ENCODE peak calls at places on chromosomes 7 and 10, in eight cellular contexts. T, R, V, A, W, Z, U and E are unnamed samples.

GRCh38 chr7:116571037-116571436 is 46.2 kb downstream of the CAV1 start:
- DNase-seq in T (no peak), R (no peak), V (no peak), A (no peak), W (no peak), Z (no peak), U (no peak), E (no peak)

GRCh38 chr7:19665399-19666008 is 43.3 kb downstream of the POLR1F start:
- DNase-seq in T (no peak), R (no peak), V (no peak), A (no peak), W (no peak), Z (peak; percentile 28), U (no peak), E (peak; percentile 25)

GRCh38 chr10:117596666-117597065 is 54.1 kb downstream of the EMX2 start:
- DNase-seq in T (no peak), R (no peak), V (no peak), A (no peak), W (no peak), Z (no peak), U (no peak), E (no peak)

GRCh38 chr7:112173214-112173905 is 32.8 kb downstream of the DOCK4 start:
- DNase-seq in T (no peak), R (no peak), V (no peak), A (no peak), W (no peak), Z (no peak), U (no peak), E (no peak)

GRCh38 chr7:19747740-19748339 is 25.6 kb downstream of the TMEM196 start:
- DNase-seq in T (no peak), R (no peak), V (no peak), A (no peak), W (no peak), Z (peak; percentile 33), U (peak; percentile 17), E (peak; percentile 52)

GRCh38 chr10:59805043-59805442 is 51.8 kb upstream of the MRLN start:
- DNase-seq in T (peak; percentile 58), R (peak; percentile 42), V (no peak), A (no peak), W (no peak), Z (peak; percentile 11), U (peak; percentile 56), E (peak; percentile 63)

GRCh38 chr7:45082031-45082830 is 6.5 kb downstream of the NACAD start:
- DNase-seq in T (no peak), R (no peak), V (no peak), A (no peak), W (no peak), Z (no peak), U (no peak), E (no peak)

GRCh38 chr7:46558482-46559193 is 637.6 kb upstream of the IGFBP3 start:
- DNase-seq in T (no peak), R (no peak), V (no peak), A (no peak), W (no peak), Z (no peak), U (no peak), E (no peak)

GRCh38 chr10:10785627-10786333 is 231.9 kb upstream of the CELF2 start:
- DNase-seq in T (no peak), R (no peak), V (no peak), A (no peak), W (no peak), Z (no peak), U (no peak), E (no peak)

GRCh38 chr7:157297071-157297638 is 39.6 kb upstream of the DNAJB6 start:
- DNase-seq in T (no peak), R (no peak), V (no peak), A (no peak), W (no peak), Z (no peak), U (no peak), E (no peak)

GRCh38 chr10:122980209-122981065 is at the start of gene PSTK:
- DNase-seq in T (peak; percentile 96), R (peak; percentile 90), V (peak; percentile 82), A (peak; percentile 66), W (peak; percentile 91), Z (peak; percentile 91), U (peak; percentile 91), E (peak; percentile 95)

GRCh38 chr10:122984708-122985107 is 4.5 kb downstream of the PSTK start:
- DNase-seq in T (no peak), R (no peak), V (no peak), A (no peak), W (no peak), Z (no peak), U (no peak), E (no peak)

GRCh38 chr10:122981066-122981464 is 864 bp downstream of the PSTK start:
- DNase-seq in T (no peak), R (no peak), V (no peak), A (no peak), W (no peak), Z (peak; percentile 57), U (no peak), E (peak; percentile 54)

GRCh38 chr10:122986340-122986739 is 6.1 kb downstream of the PSTK start:
- DNase-seq in T (no peak), R (no peak), V (no peak), A (no peak), W (no peak), Z (no peak), U (no peak), E (no peak)

DNA sequence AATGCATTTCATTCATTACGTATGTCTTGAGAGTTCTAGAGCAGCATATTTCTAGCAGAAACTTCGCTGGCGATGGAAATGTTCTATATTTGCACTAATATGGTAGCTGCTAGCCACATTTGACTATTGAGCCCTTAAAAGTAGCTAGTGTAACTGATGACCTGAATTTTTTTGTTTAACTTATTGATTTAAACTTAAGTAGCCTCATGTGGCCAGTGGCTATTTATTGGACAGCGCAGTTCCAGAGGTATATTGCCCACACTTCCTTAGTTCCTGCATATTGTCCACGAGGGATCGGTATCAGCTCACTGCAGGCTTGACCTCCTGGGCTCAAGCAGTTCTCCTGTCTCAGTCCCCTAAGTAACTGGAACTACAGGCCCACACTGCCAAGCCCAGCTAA is 3.7 kb downstream of the PSTK start:
- DNase-seq in T (no peak), R (no peak), V (no peak), A (no peak), W (no peak), Z (no peak), U (no peak), E (no peak)
- TF ChIP-seq POLR2A in T (no peak), R (no peak), V (no peak), A (no peak), W (no peak), Z (no peak), U (no peak), E (no peak)

GRCh38 chr10:86959737-86960002 is 1.3 kb downstream of the SNCG start:
- DNase-seq in T (no peak), R (no peak), V (no peak), A (no peak), W (no peak), Z (no peak), U (no peak), E (no peak)

GRCh38 chr10:86958109-86958830 is at the start of gene SNCG:
- DNase-seq in T (no peak), R (peak; percentile 51), V (no peak), A (no peak), W (peak; percentile 61), Z (no peak), U (no peak), E (no peak)

GRCh38 chr10:86960003-86960862 is 1.8 kb downstream of the SNCG start:
- DNase-seq in T (peak; percentile 62), R (no peak), V (no peak), A (peak; percentile 35), W (peak; percentile 60), Z (no peak), U (peak; percentile 53), E (peak; percentile 76)

GRCh38 chr10:86957471-86958108 is at the start of gene MMRN2:
- DNase-seq in T (peak; percentile 28), R (no peak), V (no peak), A (no peak), W (peak; percentile 65), Z (no peak), U (no peak), E (no peak)

GRCh38 chr10:86958831-86959736 is 685 bp downstream of the SNCG start:
- DNase-seq in T (no peak), R (no peak), V (no peak), A (no peak), W (peak; percentile 79), Z (peak; percentile 63), U (no peak), E (no peak)
- TF ChIP-seq POLR2A in T (no peak), R (no peak), V (no peak), A (no peak), W (no peak), Z (no peak), U (no peak), E (no peak)

DNA sequence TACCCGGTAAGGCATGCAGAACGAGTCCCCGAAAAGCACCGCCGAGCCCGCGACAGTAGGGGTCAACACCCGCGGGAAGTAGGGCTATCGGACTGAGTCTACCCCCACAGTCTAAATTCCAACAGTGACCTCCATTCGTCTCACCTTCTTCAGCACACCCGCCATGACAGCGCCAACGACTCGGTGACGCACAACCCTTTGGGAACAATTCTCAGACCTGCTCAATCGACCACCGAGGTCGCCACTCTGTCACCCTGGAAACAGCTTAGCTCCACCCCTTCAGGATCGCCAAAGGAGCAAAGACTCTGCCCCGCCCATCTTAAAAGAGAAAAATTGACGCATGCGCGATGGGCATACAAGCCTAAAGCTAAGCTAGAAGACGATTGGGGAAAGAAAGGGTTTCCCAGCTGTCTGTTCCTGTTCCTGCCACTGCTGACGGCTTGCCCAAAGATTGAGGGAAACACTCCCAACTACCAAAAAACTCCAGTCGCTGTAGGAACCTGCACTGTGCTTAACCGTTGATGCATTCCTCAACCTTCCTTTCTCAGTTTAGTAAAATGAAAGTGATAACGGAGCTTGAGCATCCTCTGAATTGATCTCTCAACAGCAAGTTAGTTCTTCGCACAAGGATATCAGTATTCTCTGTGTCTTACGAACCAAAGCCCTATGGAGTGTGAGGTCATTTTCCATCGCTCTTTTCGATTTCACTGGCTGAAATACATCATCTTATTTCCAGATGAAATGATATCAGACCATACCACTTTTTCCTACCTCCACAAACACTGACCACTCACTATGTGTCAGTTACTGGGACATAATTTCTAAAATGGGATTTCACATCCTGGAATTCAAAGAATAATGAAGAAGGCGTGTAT is at the start of gene NDUFA5:
- DNase-seq in T (peak; percentile 91), R (peak; percentile 97), V (peak; percentile 99), A (peak; percentile 95), W (peak; percentile 99), Z (peak; percentile 88), U (peak; percentile 100), E (peak; percentile 98)
- TF ChIP-seq POLR2A in T (peak; percentile 70), R (peak; percentile 51), V (peak; percentile 55), A (peak; percentile 90), W (no peak), Z (peak; percentile 54), U (peak; percentile 82), E (peak; percentile 91)

DNA sequence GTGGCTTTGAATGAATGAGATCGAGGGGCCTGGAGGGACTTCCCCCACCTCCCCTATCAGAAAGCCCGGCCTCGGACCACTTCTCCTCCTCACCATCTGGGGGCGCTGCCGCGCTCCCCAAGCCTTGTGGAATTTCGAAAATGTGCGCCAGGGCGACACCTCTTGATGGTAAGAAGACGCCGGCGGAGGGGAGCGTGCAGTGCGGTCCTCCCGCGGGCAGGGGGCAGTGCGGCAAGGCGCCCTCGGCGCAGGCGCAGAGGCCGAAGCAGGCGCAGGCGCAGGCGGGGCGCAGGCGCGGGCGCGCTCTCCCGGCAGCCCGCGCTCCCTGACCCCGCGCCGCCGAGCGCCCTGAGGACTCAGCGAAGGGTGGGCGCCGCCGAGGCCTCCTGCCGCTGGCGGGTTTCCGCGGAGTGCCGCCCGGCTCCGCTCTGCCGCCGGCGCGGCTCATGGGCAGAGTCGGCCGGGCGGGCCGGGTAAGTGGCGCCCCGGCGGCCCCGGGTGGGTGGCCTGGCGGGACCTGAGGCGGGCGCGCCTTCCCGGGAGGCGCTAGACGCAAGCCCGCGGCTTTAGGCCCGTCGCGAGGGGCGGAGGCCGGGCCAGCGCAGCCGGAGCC is at the start of gene RBM17:
- DNase-seq in T (peak; percentile 98), R (peak; percentile 98), V (peak; percentile 95), A (peak; percentile 82), W (peak; percentile 95), Z (peak; percentile 72), U (peak; percentile 97), E (peak; percentile 99)
- TF ChIP-seq POLR2A in T (no peak), R (no peak), V (no peak), A (peak; percentile 85), W (no peak), Z (peak; percentile 59), U (no peak), E (peak; percentile 83)